ENCODE peak calls at places on chromosome 20, in seven cellular contexts. Y is CD4-positive, alpha-beta memory T cell; K is PC-9; Q is mesendoderm; Z is thyroid gland; L is left lung; J is sigmoid colon. N is an unnamed sample.

GRCh38 chr20:36629719-36630340 is 16.2 kb downstream of the SLA2 start:
- DNase-seq in Y (peak; percentile 42), K (no peak), Q (no peak), Z (no peak), L (no peak), J (no peak), N (no peak)

GRCh38 chr20:39277185-39277584 is 315.0 kb downstream of the DHX35 start:
- DNase-seq in Y (no peak), K (no peak), Q (no peak), Z (no peak), L (no peak), J (no peak), N (no peak)

GRCh38 chr20:11302436-11302835 is 615.3 kb upstream of the BTBD3 start:
- DNase-seq in Y (no peak), K (no peak), Q (no peak), Z (no peak), L (no peak), J (no peak), N (no peak)

GRCh38 chr20:20864346-20865096 is 152.1 kb upstream of the RALGAPA2 start:
- DNase-seq in Y (no peak), K (no peak), Q (peak; percentile 65), Z (peak; percentile 37), L (no peak), J (no peak), N (no peak)

GRCh38 chr20:16125810-16126209 is 447.4 kb downstream of the KIF16B start:
- DNase-seq in Y (no peak), K (no peak), Q (no peak), Z (peak; percentile 76), L (no peak), J (no peak), N (no peak)

GRCh38 chr20:19090332-19090731 is 122.1 kb upstream of the SLC24A3 start:
- DNase-seq in Y (no peak), K (no peak), Q (no peak), Z (no peak), L (no peak), J (no peak), N (no peak)

GRCh38 chr20:34834459-34834893 is 9.0 kb upstream of the NCOA6 start:
- DNase-seq in Y (peak; percentile 40), K (peak; percentile 52), Q (peak; percentile 17), Z (no peak), L (no peak), J (no peak), N (no peak)

GRCh38 chr20:21615617-21616080 is 89.8 kb upstream of the PAX1 start:
- DNase-seq in Y (peak; percentile 19), K (no peak), Q (peak; percentile 71), Z (peak; percentile 78), L (peak; percentile 46), J (no peak), N (peak; percentile 80)

GRCh38 chr20:59938696-59939051 is 1.4 kb downstream of the PPP1R3D start:
- DNase-seq in Y (no peak), K (peak; percentile 89), Q (no peak), Z (peak; percentile 61), L (no peak), J (peak; percentile 75), N (no peak)

GRCh38 chr20:36405255-36405654 is 99.1 kb downstream of the DLGAP4 start:
- DNase-seq in Y (no peak), K (no peak), Q (no peak), Z (no peak), L (no peak), J (no peak), N (no peak)

DNA sequence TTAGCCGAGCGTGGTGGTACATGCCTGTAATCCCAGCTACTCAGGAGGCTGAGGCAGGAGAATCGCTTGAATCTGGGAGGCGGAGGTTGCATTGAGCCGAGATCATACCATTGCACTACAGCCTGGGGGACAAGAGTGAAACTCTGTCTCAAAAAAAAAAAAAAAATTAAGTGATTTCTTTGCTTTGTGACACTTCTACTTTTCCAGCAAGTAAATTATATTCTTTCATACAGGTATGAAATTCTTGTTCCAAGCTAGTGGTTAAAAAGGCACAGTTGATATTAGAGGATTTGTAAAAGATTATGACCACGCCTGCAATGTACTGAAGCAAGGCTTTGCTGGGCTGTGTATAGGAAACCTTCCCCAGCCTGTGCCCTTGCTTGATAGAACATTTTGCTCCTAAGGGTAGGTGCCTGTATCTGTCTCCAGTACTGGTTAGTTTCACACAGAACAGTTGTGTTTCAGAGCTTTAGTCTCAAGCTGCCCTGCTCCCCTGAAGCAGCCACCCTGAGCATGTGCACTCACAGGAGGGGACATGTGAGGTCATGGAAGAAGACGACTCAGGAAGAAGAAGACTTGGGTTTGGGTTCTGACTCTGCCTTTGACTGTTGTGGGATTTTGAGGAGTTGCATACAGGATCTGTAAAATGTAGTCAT is 10.2 kb downstream of the PTPN1 start:
- DNase-seq in Y (no peak), K (no peak), Q (no peak), Z (no peak), L (no peak), J (no peak), N (no peak)
- H3K27ac ChIP-seq in Y (peak overlapping the region; percentile 65), K (no peak overlapping the region), Q (no peak overlapping the region), Z (no peak overlapping the region), L (peak overlapping the region; percentile 85), J (no peak overlapping the region), N (no peak overlapping the region)

DNA sequence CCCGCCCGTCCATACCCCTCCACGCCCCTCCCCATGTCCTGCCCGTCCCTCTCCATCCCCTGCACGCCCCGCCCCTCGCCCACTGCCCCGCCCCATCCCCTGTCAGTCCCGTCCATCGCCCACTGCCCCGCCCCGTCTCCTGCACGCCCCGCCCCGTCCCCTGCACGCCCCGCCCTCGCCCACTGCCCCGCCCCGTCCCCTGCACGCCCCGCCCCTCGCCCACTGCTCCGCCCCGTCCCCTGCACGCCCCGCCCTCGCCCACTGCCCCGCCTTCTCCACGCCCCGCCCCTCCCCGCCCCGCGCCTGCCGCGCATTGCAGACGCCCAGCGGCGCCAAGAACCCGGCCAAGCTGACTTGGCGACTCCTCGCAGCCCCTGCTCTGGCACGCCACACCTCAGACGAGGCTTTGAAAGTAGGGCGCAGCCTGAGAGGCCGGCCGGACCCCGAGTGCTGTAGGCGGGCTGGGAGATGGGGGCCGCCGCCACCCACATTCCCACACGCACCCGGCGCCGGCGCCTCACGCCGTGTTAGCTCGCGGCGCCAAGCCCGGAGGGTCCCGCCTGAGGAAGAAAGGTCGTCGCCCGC is at the start of gene RAD21L1:
- DNase-seq in Y (peak; percentile 60), K (no peak), Q (peak; percentile 89), Z (peak; percentile 77), L (peak; percentile 87), J (peak; percentile 83), N (peak; percentile 38)
- H3K27ac ChIP-seq in Y (peak within 1 kb of the TSS; percentile 25), K (no peak within 1 kb of the TSS), Q (no peak within 1 kb of the TSS), Z (no peak within 1 kb of the TSS), L (peak within 1 kb of the TSS; percentile 34), J (no peak within 1 kb of the TSS), N (no peak within 1 kb of the TSS)

GRCh38 chr20:48767269-48767960 is 60.4 kb downstream of the PREX1 start:
- DNase-seq in Y (no peak), K (no peak), Q (no peak), Z (no peak), L (no peak), J (no peak), N (no peak)
- H3K27ac ChIP-seq in Y (peak overlapping the region; percentile 83), K (no peak overlapping the region), Q (no peak overlapping the region), Z (no peak overlapping the region), L (peak overlapping the region; percentile 87), J (no peak overlapping the region), N (peak overlapping the region; percentile 5)

GRCh38 chr20:32019156-32019510 is 8.9 kb downstream of the CCM2L start:
- DNase-seq in Y (no peak), K (no peak), Q (peak; percentile 80), Z (no peak), L (no peak), J (no peak), N (no peak)

GRCh38 chr20:32021091-32021490 is 10.9 kb downstream of the CCM2L start:
- DNase-seq in Y (no peak), K (no peak), Q (no peak), Z (no peak), L (no peak), J (no peak), N (no peak)

GRCh38 chr20:32017711-32018251 is 7.5 kb downstream of the CCM2L start:
- DNase-seq in Y (peak; percentile 59), K (peak; percentile 73), Q (peak; percentile 95), Z (peak; percentile 61), L (no peak), J (no peak), N (no peak)

GRCh38 chr20:32019563-32020463 is 9.6 kb downstream of the CCM2L start:
- DNase-seq in Y (no peak), K (no peak), Q (no peak), Z (no peak), L (no peak), J (no peak), N (no peak)

DNA sequence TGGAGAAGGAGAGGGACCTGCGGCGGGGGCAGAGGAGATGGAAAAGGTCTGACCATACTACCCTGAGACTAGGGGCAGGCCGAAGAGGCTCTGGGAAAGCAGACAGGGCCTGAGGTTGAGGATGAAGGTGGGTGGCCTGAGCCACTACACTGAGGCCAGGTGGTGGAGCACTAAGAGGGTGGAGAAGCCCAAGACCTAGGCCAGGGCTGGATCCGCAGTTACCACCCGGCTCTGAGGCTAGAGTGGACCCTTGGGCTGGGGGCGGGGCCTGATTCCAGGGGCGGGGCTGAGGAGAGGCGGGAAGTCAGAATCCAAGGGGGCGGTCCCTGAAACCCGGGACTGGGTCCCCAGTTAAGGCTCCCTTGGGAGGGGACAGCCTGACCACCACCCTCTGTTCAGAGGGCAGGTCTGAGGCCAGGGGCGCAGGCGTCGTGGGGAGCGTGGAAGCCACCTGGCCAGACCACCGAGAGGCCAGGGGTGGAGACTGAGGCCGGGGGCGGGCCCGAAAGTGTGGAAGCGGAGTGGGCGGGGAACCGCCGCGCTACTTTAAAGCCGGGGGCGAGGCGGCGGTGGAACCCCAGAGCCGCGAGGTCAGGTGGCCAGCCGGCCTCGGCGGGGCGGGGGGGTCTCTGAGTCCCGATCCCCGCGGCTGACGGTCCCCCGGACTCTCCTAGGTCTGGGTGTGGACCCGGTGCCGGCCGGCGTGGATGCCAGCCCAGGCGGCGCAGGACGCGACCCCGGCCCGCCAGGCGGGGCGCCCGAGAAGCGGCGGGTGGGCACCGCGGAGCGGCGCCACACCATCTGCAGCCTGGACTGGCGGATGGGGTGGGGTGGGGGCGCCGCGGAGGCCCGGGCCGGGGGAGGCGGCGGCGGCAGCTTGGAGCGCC is 8.3 kb downstream of the CCM2L start:
- DNase-seq in Y (peak; percentile 31), K (peak; percentile 52), Q (peak; percentile 93), Z (peak; percentile 49), L (peak; percentile 44), J (no peak), N (no peak)
- H3K27ac ChIP-seq in Y (no peak overlapping the region), K (no peak overlapping the region), Q (no peak overlapping the region), Z (no peak overlapping the region), L (no peak overlapping the region), J (no peak overlapping the region), N (no peak overlapping the region)

GRCh38 chr20:43954704-43955243 is 40.1 kb downstream of the TOX2 start:
- DNase-seq in Y (no peak), K (no peak), Q (no peak), Z (no peak), L (peak; percentile 8), J (no peak), N (no peak)
- H3K27ac ChIP-seq in Y (no peak overlapping the region), K (peak overlapping the region; percentile 97), Q (peak overlapping the region; percentile 31), Z (no peak overlapping the region), L (peak overlapping the region; percentile 74), J (peak overlapping the region; percentile 35), N (no peak overlapping the region)

DNA sequence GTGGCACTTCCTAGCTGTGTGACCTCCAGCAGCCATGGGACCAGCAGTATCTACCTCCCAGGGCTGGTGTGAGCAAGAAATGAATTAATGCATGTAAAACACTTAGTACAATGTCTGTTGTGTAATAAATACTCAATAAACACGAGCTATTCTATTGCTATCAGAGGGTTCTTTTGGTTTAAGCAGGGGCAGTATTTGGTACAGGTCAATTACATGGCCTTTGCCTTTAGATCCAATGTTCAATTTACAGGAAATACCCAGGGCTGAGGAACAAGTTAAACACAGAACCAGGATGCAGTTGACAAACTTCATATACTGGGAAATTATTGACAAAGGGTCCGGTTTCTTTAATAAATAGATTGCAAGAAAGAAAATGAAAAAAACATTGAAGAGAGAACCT is 2.9 kb downstream of the TGM2 start:
- DNase-seq in Y (no peak), K (no peak), Q (no peak), Z (no peak), L (no peak), J (peak; percentile 36), N (no peak)
- H3K27ac ChIP-seq in Y (no peak overlapping the region), K (peak overlapping the region; percentile 17), Q (no peak overlapping the region), Z (no peak overlapping the region), L (peak overlapping the region; percentile 46), J (no peak overlapping the region), N (no peak overlapping the region)